ENCODE peak calls at places on chromosomes 7 and 10, in four cellular contexts. X, R, E and U are unnamed samples.

GRCh38 chr7:98568891-98569290 is 48.2 kb upstream of the NPTX2 start:
- DNase-seq in X (no peak), R (no peak), E (no peak), U (no peak)

GRCh38 chr7:143514995-143515735 is 37.5 kb downstream of the TAS2R41 start:
- DNase-seq in X (no peak), R (peak), E (no peak), U (no peak)

GRCh38 chr10:109214916-109215740 is 708.2 kb downstream of the XPNPEP1 start:
- DNase-seq in X (no peak), R (no peak), E (no peak), U (no peak)

GRCh38 chr7:146123715-146124114 is 7.1 kb downstream of the CNTNAP2 start:
- DNase-seq in X (no peak), R (no peak), E (no peak), U (no peak)

GRCh38 chr7:45702751-45703150 is 128.6 kb downstream of the ADCY1 start:
- DNase-seq in X (no peak), R (no peak), E (no peak), U (no peak)

GRCh38 chr10:77905086-77905735 is 21.3 kb downstream of the DLG5 start:
- DNase-seq in X (no peak), R (no peak), E (no peak), U (no peak)

GRCh38 chr10:99799613-99800012 is 17.2 kb downstream of the ABCC2 start:
- DNase-seq in X (no peak), R (no peak), E (no peak), U (no peak)

GRCh38 chr10:47406870-47407648 is 23.0 kb upstream of the ZNF488 start:
- DNase-seq in X (no peak), R (peak), E (no peak), U (peak)

GRCh38 chr10:55509168-55509567 is 708.1 kb upstream of the PCDH15 start:
- DNase-seq in X (no peak), R (no peak), E (no peak), U (no peak)

GRCh38 chr7:133290676-133291332 is 37.9 kb downstream of the EXOC4 start:
- DNase-seq in X (no peak), R (peak), E (no peak), U (no peak)

GRCh38 chr7:140475747-140476333 is 3.5 kb downstream of the MKRN1 start:
- DNase-seq in X (no peak), R (peak), E (no peak), U (peak)

GRCh38 chr10:6114758-6115410 is 26.1 kb downstream of the RBM17 start:
- DNase-seq in X (no peak), R (peak), E (no peak), U (no peak)

GRCh38 chr10:43342279-43343125 is 28.9 kb upstream of the FXYD4 start:
- DNase-seq in X (no peak), R (no peak), E (no peak), U (no peak)

GRCh38 chr10:50577681-50578350 is 45.9 kb downstream of the SGMS1 start:
- DNase-seq in X (no peak), R (peak), E (no peak), U (no peak)

GRCh38 chr7:132516042-132516840 is 60.0 kb downstream of the PLXNA4 start:
- DNase-seq in X (no peak), R (peak), E (no peak), U (peak)

GRCh38 chr10:118332948-118333710 is 9.0 kb downstream of the FAM204A start:
- DNase-seq in X (no peak), R (no peak), E (no peak), U (no peak)

GRCh38 chr7:42628021-42628420 is 283.8 kb downstream of the C7orf25 start:
- DNase-seq in X (no peak), R (no peak), E (no peak), U (no peak)

GRCh38 chr7:70072220-70072619 is 473.9 kb downstream of the AUTS2 start:
- DNase-seq in X (no peak), R (no peak), E (no peak), U (no peak)

GRCh38 chr10:68211635-68212034 is 20.3 kb downstream of the ATOH7 start:
- DNase-seq in X (no peak), R (no peak), E (no peak), U (no peak)

GRCh38 chr10:102738692-102739121 is 5.0 kb upstream of the WBP1L start:
- DNase-seq in X (no peak), R (peak), E (no peak), U (no peak)

GRCh38 chr10:97644961-97645360 is 4.5 kb downstream of the PI4K2A start:
- DNase-seq in X (no peak), R (no peak), E (no peak), U (no peak)

GRCh38 chr7:107628461-107629064 is 32.1 kb upstream of the SLC26A4 start:
- DNase-seq in X (no peak), R (no peak), E (no peak), U (no peak)

GRCh38 chr7:126222782-126223181 is 1030.0 kb downstream of the GRM8 start:
- DNase-seq in X (no peak), R (no peak), E (no peak), U (no peak)

GRCh38 chr7:139886206-139886605 is 57.1 kb downstream of the TBXAS1 start:
- DNase-seq in X (no peak), R (no peak), E (no peak), U (no peak)

GRCh38 chr7:38796636-38797501 is 112.1 kb downstream of the VPS41 start:
- DNase-seq in X (no peak), R (peak), E (no peak), U (peak)

GRCh38 chr7:71630521-71630920 is 498.6 kb downstream of the GALNT17 start:
- DNase-seq in X (no peak), R (no peak), E (no peak), U (no peak)

GRCh38 chr10:48623009-48623408 is 18.1 kb upstream of the ARHGAP22 start:
- DNase-seq in X (no peak), R (no peak), E (no peak), U (no peak)